ENCODE peak calls at places on chromosomes 4 and X, in five cellular contexts. E, D, T, G and I are unnamed samples.

GRCh38 chr4:93469560-93469959 is 359.0 kb upstream of the ATOH1 start:
- DNase-seq in D (no peak), E (no peak), G (no peak), T (no peak), I (no peak)

GRCh38 chrX:15349046-15349445 is 13.7 kb upstream of the PIGA start:
- DNase-seq in D (no peak), E (no peak), T (peak), G (peak), I (peak)

GRCh38 chr4:94598758-94599157 is 147.0 kb downstream of the PDLIM5 start:
- DNase-seq in T (no peak), E (no peak), D (no peak), G (no peak), I (no peak)

GRCh38 chr4:33924239-33924638 is 2320.1 kb downstream of the ARAP2 start:
- DNase-seq in D (no peak), E (no peak), G (peak), T (peak), I (no peak)

GRCh38 chrX:120677017-120677652 is 47.3 kb upstream of the C1GALT1C1 start:
- DNase-seq in G (no peak), E (no peak), D (no peak), T (no peak), I (no peak)

GRCh38 chrX:50107470-50107869 is 93.3 kb downstream of the AKAP4 start:
- DNase-seq in G (no peak), E (no peak), D (no peak), T (no peak), I (no peak)

GRCh38 chr4:142413516-142413915 is 432.6 kb downstream of the INPP4B start:
- DNase-seq in E (no peak), D (no peak), G (no peak), T (no peak), I (no peak)

GRCh38 chrX:19799319-19800182 is 87.8 kb downstream of the SH3KBP1 start:
- DNase-seq in T (no peak), G (peak), E (no peak), D (peak), I (no peak)

GRCh38 chrX:51893931-51894696 is 691 bp downstream of the MAGED1 start:
- DNase-seq in G (peak), E (no peak), D (no peak), T (no peak), I (peak)

GRCh38 chr4:172514011-172514410 is 654.6 kb upstream of the GALNT7 start:
- DNase-seq in E (no peak), T (no peak), G (no peak), D (no peak), I (no peak)

GRCh38 chr4:172997851-172998250 is 170.8 kb upstream of the GALNT7 start:
- DNase-seq in E (no peak), D (no peak), G (no peak), T (no peak), I (no peak)

GRCh38 chr4:26862381-26862915 is 1.8 kb downstream of the STIM2 start:
- DNase-seq in D (no peak), T (no peak), E (no peak), G (no peak), I (no peak)

GRCh38 chrX:18884916-18885315 is 99.0 kb downstream of the PHKA2 start:
- DNase-seq in T (no peak), G (no peak), D (no peak), E (no peak), I (no peak)

GRCh38 chrX:73127700-73128241 is 48.5 kb upstream of the PABPC1L2A start:
- DNase-seq in G (no peak), D (no peak), E (peak), T (no peak), I (peak)

GRCh38 chr4:70544279-70544870 is 26.0 kb downstream of the AMTN start:
- DNase-seq in D (no peak), E (no peak), G (peak), T (no peak), I (peak)

GRCh38 chr4:62548108-62548524 is 1348.0 kb downstream of the ADGRL3 start:
- DNase-seq in D (no peak), T (no peak), E (no peak), G (no peak), I (no peak)

GRCh38 chrX:154437971-154438893 is 1.3 kb downstream of the GDI1 start:
- DNase-seq in G (no peak), D (no peak), T (no peak), E (no peak), I (no peak)

GRCh38 chr4:76430519-76431388 is 4.3 kb upstream of the SHROOM3 start:
- DNase-seq in D (no peak), G (peak), E (no peak), T (peak), I (no peak)

GRCh38 chr4:40253906-40254305 is 57.1 kb downstream of the RHOH start:
- DNase-seq in E (no peak), G (no peak), T (no peak), D (no peak), I (no peak)

GRCh38 chrX:72540318-72540717 is 32.3 kb downstream of the HDAC8 start:
- DNase-seq in T (peak), D (no peak), E (no peak), G (peak), I (no peak)

GRCh38 chr4:20464381-20464780 is 212.7 kb downstream of the SLIT2 start:
- DNase-seq in T (no peak), E (no peak), D (no peak), G (peak), I (no peak)

GRCh38 chr4:126935784-126936183 is 697.0 kb upstream of the INTU start:
- DNase-seq in G (no peak), D (no peak), T (no peak), E (no peak), I (no peak)

GRCh38 chr4:153064571-153064970 is 128.4 kb downstream of the FHDC1 start:
- DNase-seq in T (no peak), G (no peak), E (peak), D (no peak), I (no peak)

GRCh38 chr4:139416073-139416673 is 37.7 kb upstream of the RAB33B start:
- DNase-seq in G (peak), E (no peak), D (no peak), T (peak), I (peak)

GRCh38 chr4:108116423-108117168 is 52.1 kb downstream of the LEF1 start:
- DNase-seq in T (no peak), G (no peak), D (no peak), E (no peak), I (no peak)

GRCh38 chrX:9465380-9466114 is 689 bp downstream of the TBL1X start:
- DNase-seq in E (peak), D (no peak), T (no peak), G (no peak), I (peak)

GRCh38 chrX:130975947-130976346 is 72.9 kb upstream of the ENOX2 start:
- DNase-seq in D (no peak), E (no peak), G (peak), T (no peak), I (peak)

GRCh38 chrX:8845469-8845868 is 44.3 kb upstream of the FAM9A start:
- DNase-seq in D (no peak), G (no peak), E (no peak), T (no peak), I (no peak)

GRCh38 chr4:67020079-67020807 is 525.1 kb downstream of the CENPC start:
- DNase-seq in E (no peak), G (peak), T (no peak), D (no peak), I (no peak)

GRCh38 chr4:73486497-73486896 is 5.0 kb downstream of the AFM start:
- DNase-seq in E (no peak), G (no peak), D (no peak), T (no peak), I (no peak)

GRCh38 chr4:109977854-109978501 is 65.3 kb downstream of the EGF start:
- DNase-seq in G (peak), E (no peak), D (no peak), T (no peak), I (no peak)

GRCh38 chr4:11592276-11592675 is 163.6 kb upstream of the HS3ST1 start:
- DNase-seq in E (no peak), G (no peak), T (no peak), D (no peak), I (no peak)

GRCh38 chr4:15870079-15870478 is 68.5 kb downstream of the FGFBP1 start:
- DNase-seq in G (no peak), D (no peak), E (no peak), T (no peak), I (no peak)

GRCh38 chr4:8204576-8205227 is 5.6 kb downstream of the SH3TC1 start:
- DNase-seq in G (no peak), E (peak), D (no peak), T (no peak), I (no peak)
- TF ChIP-seq CTCF in G (no peak), E (no peak), D (no peak), T (no peak), I (no peak)

DNA sequence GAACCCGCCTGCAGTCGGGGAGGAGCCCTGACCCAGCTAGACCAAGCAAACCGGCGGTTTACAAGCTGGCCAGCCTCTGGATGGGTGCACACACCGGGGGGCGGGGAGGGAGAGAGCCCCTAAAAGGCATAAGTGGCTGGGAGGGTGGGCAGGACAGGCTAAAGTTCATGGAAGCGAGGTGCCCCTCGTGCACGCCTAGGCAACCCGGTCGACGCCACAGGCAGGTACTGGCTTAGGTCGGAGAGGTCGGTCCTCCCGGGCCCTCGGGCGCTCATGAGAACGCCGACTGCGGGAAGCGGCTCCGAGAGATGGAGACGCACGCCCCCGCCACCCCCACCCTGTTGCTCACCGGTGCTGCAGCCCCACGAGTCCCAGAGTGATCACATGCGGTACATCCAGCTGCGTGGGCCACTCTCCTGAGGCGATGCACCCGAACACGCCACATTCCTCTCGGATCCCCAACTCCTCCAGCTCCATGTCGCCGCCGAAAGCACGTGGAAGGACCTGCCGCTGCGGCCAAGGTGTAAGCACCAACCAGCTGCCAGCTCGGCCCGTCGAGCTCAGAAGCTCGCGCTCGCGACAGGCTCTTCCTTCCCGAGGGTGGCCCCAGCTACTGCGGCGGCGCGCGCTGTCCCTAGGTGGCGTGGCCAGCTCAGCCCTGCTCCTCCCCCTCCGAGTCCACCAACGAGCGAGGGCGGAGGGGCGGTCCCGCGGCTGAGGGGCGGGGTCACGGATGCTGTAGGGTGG is at the start of gene PPAT:
- DNase-seq in T (peak), E (peak), D (peak), G (peak), I (peak)
- TF ChIP-seq CTCF in T (peak), E (peak), D (no peak), G (peak), I (no peak)

GRCh38 chr4:2008671-2008920 is 178 bp downstream of the NELFA start:
- DNase-seq in G (no peak), E (no peak), D (no peak), T (no peak), I (no peak)

GRCh38 chr4:2006956-2007653 is 1.7 kb downstream of the NELFA start:
- DNase-seq in G (no peak), D (no peak), T (no peak), E (no peak), I (no peak)

GRCh38 chr4:2009651-2010233 is 968 bp upstream of the NELFA start:
- DNase-seq in D (peak), E (peak), G (peak), T (no peak), I (peak)

GRCh38 chr4:2007804-2008670 is 737 bp downstream of the NELFA start:
- DNase-seq in T (no peak), E (peak), D (no peak), G (no peak), I (peak)

DNA sequence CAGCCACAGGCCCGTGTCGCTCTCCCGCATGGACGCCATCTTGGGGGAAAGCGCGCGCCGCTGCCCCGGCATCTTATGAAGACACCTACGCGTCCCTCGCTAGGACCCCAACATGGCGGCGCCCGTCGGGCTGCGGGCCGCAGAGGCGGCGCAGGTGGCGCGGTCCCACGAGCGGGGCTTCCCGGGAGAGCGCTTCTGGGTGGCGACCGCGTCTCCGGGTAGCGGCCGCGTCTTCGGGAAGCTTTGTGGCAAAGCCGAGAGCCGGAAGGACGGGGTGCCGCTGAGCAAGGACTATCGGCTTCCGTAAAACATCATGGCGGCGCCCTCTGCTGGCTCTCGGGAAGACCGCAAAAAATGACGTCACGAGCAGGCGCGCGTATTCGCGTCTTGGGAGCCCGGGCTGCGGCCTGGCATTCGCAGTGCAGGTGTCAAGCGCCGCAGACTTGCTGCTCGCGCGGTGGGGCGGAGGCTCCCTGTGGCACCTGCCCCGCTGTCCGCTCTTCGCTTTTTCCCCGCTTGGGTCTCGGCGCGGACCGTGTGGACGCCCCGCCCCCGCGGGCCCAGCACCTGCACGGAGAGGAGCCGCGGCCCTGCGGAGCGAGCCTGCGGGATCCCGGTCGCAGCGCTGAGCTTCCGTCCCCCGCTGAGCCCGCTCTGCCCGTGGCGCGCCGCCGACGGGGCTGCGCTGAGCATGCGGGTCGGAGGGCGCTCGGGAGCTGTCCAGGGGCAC is at the start of gene NELFA:
- DNase-seq in T (peak), G (peak), D (peak), E (peak), I (peak)
- TF ChIP-seq CTCF in T (no peak), G (no peak), D (no peak), E (peak), I (peak)

DNA sequence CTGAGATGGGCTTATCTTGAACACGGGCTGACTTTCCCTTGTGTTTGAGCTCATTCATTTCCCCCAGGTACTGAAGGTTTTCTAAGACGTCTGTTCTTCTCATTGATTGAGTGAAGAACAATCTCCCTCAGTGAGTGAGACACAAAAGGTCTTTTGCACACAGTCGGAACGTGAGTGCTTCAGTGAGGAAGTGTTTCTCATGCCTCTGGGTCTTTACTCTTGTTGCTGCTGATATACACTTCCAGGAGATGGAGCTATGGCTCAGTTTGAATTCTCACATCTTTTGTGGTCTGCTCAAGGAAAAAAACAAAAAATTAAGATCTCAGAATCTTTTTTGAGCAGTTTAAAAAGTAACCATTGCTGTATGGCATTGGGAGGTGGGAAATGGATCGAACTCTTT is 981.9 kb upstream of the TENM3 start:
- DNase-seq in D (no peak), E (no peak), G (peak), T (no peak), I (peak)
- TF ChIP-seq CTCF in D (no peak), E (no peak), G (peak), T (no peak), I (no peak)

GRCh38 chr4:185730387-185730786 is 81.6 kb downstream of the SORBS2 start:
- DNase-seq in D (no peak), T (no peak), G (peak), E (no peak), I (peak)

GRCh38 chr4:185734214-185734613 is 77.8 kb downstream of the SORBS2 start:
- DNase-seq in E (no peak), G (no peak), T (no peak), D (no peak), I (no peak)

GRCh38 chr4:185729300-185729912 is 82.6 kb downstream of the SORBS2 start:
- DNase-seq in G (no peak), T (no peak), D (no peak), E (no peak), I (no peak)

GRCh38 chr4:185728886-185729285 is 83.1 kb downstream of the SORBS2 start:
- DNase-seq in E (no peak), D (no peak), T (no peak), G (no peak), I (no peak)

GRCh38 chr4:185730849-185731608 is 81.0 kb downstream of the SORBS2 start:
- DNase-seq in G (peak), D (no peak), E (no peak), T (no peak), I (no peak)
- TF ChIP-seq CTCF in G (no peak), D (no peak), E (no peak), T (no peak), I (no peak)

DNA sequence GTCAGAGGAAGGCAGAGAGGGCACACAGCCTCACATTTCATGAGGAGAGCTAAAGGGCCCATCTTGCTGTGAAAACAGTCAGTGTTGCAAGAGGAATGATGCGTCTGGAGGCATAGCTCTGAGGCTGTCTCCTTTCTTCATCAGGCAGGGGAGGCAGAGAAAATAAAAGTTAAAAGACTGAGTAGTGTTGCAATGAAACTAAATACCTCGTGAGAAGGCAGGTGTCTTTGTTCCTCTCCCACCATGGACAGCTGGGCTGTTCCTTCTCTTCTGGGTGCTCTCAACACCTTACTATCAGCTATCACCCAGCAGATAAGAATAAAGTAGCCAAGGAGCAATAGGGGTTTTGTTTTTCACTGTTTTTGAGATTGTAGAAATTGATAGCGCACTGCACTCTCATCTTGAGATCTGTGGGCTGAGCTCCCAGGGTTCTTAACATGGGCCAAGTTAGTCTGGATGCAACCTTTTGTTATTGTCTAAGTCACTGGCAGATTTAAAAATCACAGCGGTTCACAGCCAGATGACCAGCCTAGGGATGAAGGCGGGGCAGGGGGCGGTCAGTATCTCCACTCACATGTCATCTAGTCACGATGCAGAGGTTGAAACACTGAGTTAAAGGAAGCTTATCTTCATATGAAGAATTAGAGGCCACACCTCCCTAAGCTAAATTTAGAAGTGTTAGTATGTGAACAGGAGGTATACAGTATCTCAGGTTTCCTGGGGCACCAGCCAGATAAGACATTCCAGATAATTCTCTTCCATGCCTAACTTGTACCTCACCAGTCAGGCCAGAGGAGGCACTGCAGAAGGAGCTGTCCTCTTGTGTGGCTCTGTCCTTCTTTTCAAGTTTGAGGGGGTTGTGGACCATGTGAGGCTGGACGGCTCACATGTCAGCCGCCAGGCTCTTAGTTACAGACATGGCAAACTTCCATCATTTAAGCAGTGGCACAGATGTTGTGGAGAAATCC is 36.9 kb downstream of the PARM1 start:
- DNase-seq in E (no peak), D (no peak), T (no peak), G (no peak), I (no peak)
- TF ChIP-seq CTCF in E (no peak), D (no peak), T (no peak), G (no peak), I (no peak)

GRCh38 chr4:1029536-1029935 is 18.1 kb downstream of the FGFRL1 start:
- DNase-seq in E (peak), T (no peak), G (no peak), D (no peak), I (no peak)
- TF ChIP-seq CTCF in E (no peak), T (no peak), G (no peak), D (no peak), I (no peak)

GRCh38 chr4:151717909-151718613 is 42.7 kb downstream of the GATB start:
- DNase-seq in T (no peak), G (no peak), D (no peak), E (no peak), I (no peak)
- TF ChIP-seq CTCF in T (no peak), G (no peak), D (no peak), E (no peak), I (no peak)

DNA sequence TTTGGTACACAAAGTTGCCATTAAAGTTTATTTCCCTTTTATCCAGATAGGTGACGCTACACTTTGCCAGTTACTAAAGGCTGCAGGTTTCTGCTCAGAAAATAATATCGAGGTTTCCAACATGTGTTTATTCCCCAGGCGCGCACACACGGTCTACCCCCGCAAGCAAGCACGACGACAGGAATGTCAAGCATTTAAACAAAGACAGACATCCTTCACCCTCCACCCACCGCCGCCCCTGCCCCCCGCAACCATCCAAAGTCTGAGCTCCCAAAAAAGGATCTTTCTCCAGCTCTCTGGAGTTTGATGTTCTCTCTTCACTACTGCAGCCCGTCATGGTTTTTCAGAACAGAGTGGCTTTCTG is 1.3 kb upstream of the PCDH7 start:
- DNase-seq in T (no peak), D (no peak), G (peak), E (peak), I (peak)
- TF ChIP-seq CTCF in T (peak), D (no peak), G (peak), E (no peak), I (no peak)